ENCODE peak calls at places on chromosomes 2 and 18, in eight cellular contexts. E, M, W, G, H, V, J and S are unnamed samples.

GRCh38 chr18:13558132-13558531 is 168.2 kb downstream of the FAM210A start:
- DNase-seq in G (no peak), M (no peak), W (peak), H (no peak), J (no peak), E (peak), V (peak), S (no peak)

GRCh38 chr18:79245517-79246001 is 150.2 kb upstream of the NFATC1 start:
- DNase-seq in E (peak), G (no peak), H (peak), M (no peak), J (no peak), W (no peak), V (peak), S (no peak)

GRCh38 chr2:46747297-46747818 is 168.2 kb downstream of the MCFD2 start:
- DNase-seq in V (no peak), M (no peak), H (no peak), G (no peak), J (no peak), E (no peak), W (no peak), S (no peak)

GRCh38 chr2:234953116-234954031 is 1.6 kb downstream of the SH3BP4 start:
- DNase-seq in V (peak), W (no peak), J (no peak), G (no peak), E (no peak), M (peak), H (no peak), S (no peak)

GRCh38 chr2:43068730-43069517 is 157.5 kb downstream of the ZFP36L2 start:
- DNase-seq in J (no peak), G (no peak), V (no peak), W (no peak), H (no peak), M (peak), E (peak), S (no peak)

GRCh38 chr18:62621546-62621945 is 93.8 kb upstream of the PHLPP1 start:
- DNase-seq in W (peak), V (peak), G (no peak), J (no peak), M (no peak), H (no peak), E (no peak), S (peak)

GRCh38 chr2:239264838-239265651 is 135.8 kb downstream of the HDAC4 start:
- DNase-seq in M (peak), H (peak), V (peak), J (no peak), W (no peak), G (peak), E (peak), S (no peak)

GRCh38 chr18:36662000-36662399 is 166.8 kb downstream of the TPGS2 start:
- DNase-seq in W (no peak), H (no peak), V (peak), G (no peak), M (no peak), J (no peak), E (peak), S (no peak)

GRCh38 chr2:23941644-23942043 is 1.4 kb downstream of the UBXN2A start:
- DNase-seq in G (no peak), V (no peak), M (no peak), E (no peak), J (no peak), H (no peak), W (no peak), S (no peak)

GRCh38 chr2:99469394-99469793 is 20.4 kb downstream of the REV1 start:
- DNase-seq in G (no peak), H (no peak), W (no peak), M (no peak), E (no peak), V (no peak), J (no peak), S (no peak)

GRCh38 chr2:119449526-119449925 is 17.9 kb downstream of the TMEM37 start:
- DNase-seq in W (no peak), V (no peak), G (no peak), J (no peak), H (no peak), M (peak), E (no peak), S (no peak)

GRCh38 chr2:36597003-36597531 is 901 bp downstream of the FEZ2 start:
- DNase-seq in W (no peak), G (no peak), E (no peak), V (no peak), M (no peak), H (no peak), J (no peak), S (no peak)

GRCh38 chr2:172095146-172095904 is 7.4 kb downstream of the DLX2 start:
- DNase-seq in W (peak), M (peak), E (peak), J (no peak), V (peak), H (peak), G (no peak), S (no peak)

GRCh38 chr2:11410101-11410500 is 55.9 kb downstream of the E2F6 start:
- DNase-seq in M (no peak), G (no peak), V (no peak), E (no peak), W (no peak), J (no peak), H (no peak), S (no peak)

GRCh38 chr2:26579723-26580040 is 61.5 kb downstream of the CIB4 start:
- DNase-seq in E (no peak), M (peak), G (no peak), H (no peak), W (no peak), J (no peak), V (no peak), S (no peak)

GRCh38 chr2:26579025-26579722 is 62.0 kb downstream of the CIB4 start:
- DNase-seq in G (no peak), H (no peak), E (no peak), W (no peak), J (no peak), V (no peak), M (peak), S (no peak)

GRCh38 chr2:26580151-26580550 is 61.0 kb downstream of the CIB4 start:
- DNase-seq in V (no peak), E (no peak), G (no peak), W (no peak), J (no peak), M (peak), H (no peak), S (no peak)

GRCh38 chr2:26577442-26578433 is 63.4 kb downstream of the CIB4 start:
- DNase-seq in M (peak), H (no peak), J (no peak), W (peak), E (peak), G (peak), V (peak), S (no peak)

DNA sequence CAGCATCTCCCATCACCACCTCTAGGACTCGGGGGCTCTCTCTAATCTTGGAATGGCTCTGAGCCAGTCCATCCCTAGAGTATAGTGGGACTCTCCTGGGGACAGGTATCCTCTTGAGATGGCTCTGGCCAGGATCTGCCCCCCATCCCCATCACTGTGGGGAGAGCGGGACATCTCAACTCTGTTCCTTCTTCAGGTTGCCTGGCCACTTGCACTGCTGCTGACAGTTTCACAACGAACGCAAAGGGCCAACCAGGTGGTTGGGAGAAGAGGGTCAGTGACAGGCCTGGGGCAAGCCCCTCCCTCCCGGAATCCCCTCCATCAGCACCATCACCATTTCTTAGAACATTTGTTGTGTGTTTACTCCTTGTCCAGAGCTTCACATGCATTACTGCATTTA is 62.6 kb downstream of the CIB4 start:
- DNase-seq in G (no peak), M (peak), H (no peak), V (no peak), E (no peak), J (no peak), W (no peak), S (no peak)
- H3K4me3 ChIP-seq in G (no peak), M (no peak), H (no peak), V (no peak), E (no peak), J (no peak), W (no peak), S (no peak)

GRCh38 chr2:197208029-197208428 is 102.6 kb downstream of the ANKRD44 start:
- DNase-seq in G (no peak), W (no peak), J (no peak), E (no peak), V (no peak), H (no peak), M (no peak), S (no peak)

GRCh38 chr2:197209742-197210408 is 100.7 kb downstream of the ANKRD44 start:
- DNase-seq in G (peak), H (peak), W (no peak), E (peak), V (no peak), M (no peak), J (no peak), S (no peak)

GRCh38 chr2:197208841-197209240 is 101.7 kb downstream of the ANKRD44 start:
- DNase-seq in M (no peak), J (no peak), E (peak), G (no peak), W (no peak), H (no peak), V (no peak), S (no peak)

GRCh38 chr2:197210450-197210849 is 100.1 kb downstream of the ANKRD44 start:
- DNase-seq in V (no peak), W (no peak), G (no peak), J (no peak), M (no peak), H (no peak), E (no peak), S (no peak)

DNA sequence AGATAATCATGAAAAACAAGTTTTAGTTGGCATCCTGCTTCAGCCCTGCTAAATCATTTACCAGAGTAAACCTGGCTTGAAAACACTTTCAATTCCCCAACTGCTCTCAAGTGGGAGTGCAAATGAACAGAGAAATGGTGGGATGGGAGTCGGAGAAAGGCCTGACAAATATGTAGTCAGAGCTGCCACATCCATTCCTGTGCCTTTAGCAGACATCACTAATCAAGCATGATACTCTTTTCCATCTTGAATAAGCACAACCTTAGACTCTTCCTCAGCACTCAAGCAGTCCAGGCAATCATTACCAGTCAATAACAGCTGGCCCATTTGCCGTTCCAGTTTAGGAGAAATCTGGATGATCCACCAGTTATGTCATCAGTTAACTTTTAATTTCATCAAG is 101.3 kb downstream of the ANKRD44 start:
- DNase-seq in G (no peak), W (no peak), E (no peak), J (no peak), V (no peak), M (no peak), H (no peak), S (no peak)
- H3K4me3 ChIP-seq in G (no peak), W (no peak), E (no peak), J (no peak), V (no peak), M (no peak), H (peak), S (no peak)

DNA sequence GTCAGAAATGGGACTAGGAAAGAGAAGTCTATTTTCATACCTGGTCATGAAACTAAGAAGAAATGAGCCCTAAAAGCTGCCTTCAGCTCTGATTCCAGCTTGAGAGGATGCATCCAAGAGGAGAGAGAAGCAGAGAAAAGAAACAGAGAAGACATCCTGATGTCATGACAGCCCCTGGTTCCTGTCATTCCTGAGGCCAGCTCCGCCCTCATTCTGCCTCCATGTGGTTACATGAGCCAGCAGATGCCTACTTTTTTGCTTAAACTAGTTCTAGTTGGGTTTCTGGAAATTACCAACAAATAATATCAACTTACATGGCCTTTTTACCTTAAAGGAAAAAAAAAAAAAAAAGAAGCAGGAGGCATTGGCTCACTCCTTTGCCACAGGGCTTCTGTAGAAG is 14.1 kb upstream of the ACKR3 start:
- DNase-seq in E (no peak), G (no peak), W (no peak), V (no peak), M (no peak), J (no peak), H (no peak), S (no peak)
- H3K4me3 ChIP-seq in E (no peak), G (no peak), W (no peak), V (no peak), M (no peak), J (no peak), H (no peak), S (no peak)

GRCh38 chr2:170881840-170882239 is 47.2 kb upstream of the GORASP2 start:
- DNase-seq in E (no peak), H (no peak), V (no peak), J (no peak), M (no peak), G (no peak), W (no peak), S (no peak)

GRCh38 chr2:170883683-170884082 is 45.4 kb upstream of the GORASP2 start:
- DNase-seq in M (no peak), H (no peak), V (no peak), G (no peak), E (no peak), W (no peak), J (no peak), S (no peak)

GRCh38 chr2:170882758-170883157 is 46.3 kb upstream of the GORASP2 start:
- DNase-seq in W (no peak), E (no peak), V (no peak), M (no peak), H (no peak), G (no peak), J (no peak), S (no peak)

GRCh38 chr2:170878061-170878460 is 51.0 kb upstream of the GORASP2 start:
- DNase-seq in E (peak), M (no peak), W (no peak), V (peak), J (no peak), H (no peak), G (no peak), S (no peak)

DNA sequence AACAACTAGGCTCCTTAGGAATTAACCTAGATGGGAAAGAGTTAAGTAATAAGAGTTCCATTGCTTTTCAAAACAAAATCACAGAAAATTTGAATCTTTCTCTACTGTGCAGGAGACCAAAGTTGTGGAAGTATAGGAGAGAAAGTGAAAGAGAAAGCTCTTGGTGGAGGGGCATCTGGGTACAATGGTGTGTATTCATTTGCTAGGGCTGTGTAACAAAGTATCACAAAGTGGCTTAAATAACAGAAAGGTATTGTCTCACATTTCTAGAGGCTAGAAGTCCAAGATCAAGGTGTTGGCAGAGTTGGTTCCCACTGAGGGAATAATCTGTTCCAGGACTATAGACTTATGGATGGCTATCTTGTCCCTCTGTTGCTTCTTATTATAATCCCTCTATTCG is 50.5 kb upstream of the GORASP2 start:
- DNase-seq in M (no peak), E (no peak), W (no peak), G (no peak), J (no peak), H (no peak), V (no peak), S (no peak)
- H3K4me3 ChIP-seq in M (no peak), E (no peak), W (no peak), G (no peak), J (no peak), H (no peak), V (no peak), S (no peak)

GRCh38 chr2:127985026-127985734 is 42.7 kb downstream of the SAP130 start:
- DNase-seq in G (no peak), J (no peak), H (no peak), M (no peak), E (no peak), W (no peak), V (no peak), S (no peak)
- H3K4me3 ChIP-seq in G (no peak), J (no peak), H (no peak), M (no peak), E (no peak), W (no peak), V (no peak), S (no peak)

GRCh38 chr2:22879009-22879863 is 505.7 kb upstream of the KLHL29 start:
- DNase-seq in G (no peak), J (no peak), H (no peak), V (no peak), W (no peak), M (no peak), E (no peak), S (no peak)
- H3K4me3 ChIP-seq in G (no peak), J (no peak), H (no peak), V (no peak), W (no peak), M (no peak), E (no peak), S (no peak)

GRCh38 chr18:39841133-39842041 is 2113.6 kb upstream of the PIK3C3 start:
- DNase-seq in E (peak), G (peak), V (peak), H (no peak), J (no peak), W (peak), M (peak), S (no peak)
- H3K4me3 ChIP-seq in E (peak), G (no peak), V (peak), H (no peak), J (no peak), W (peak), M (peak), S (peak)

GRCh38 chr2:9791711-9792110 is 51.6 kb upstream of the TAF1B start:
- DNase-seq in H (no peak), V (no peak), J (no peak), W (no peak), M (no peak), G (no peak), E (no peak), S (no peak)

GRCh38 chr2:9796056-9796792 is 47.0 kb upstream of the TAF1B start:
- DNase-seq in E (no peak), V (no peak), J (no peak), W (no peak), G (no peak), H (no peak), M (no peak), S (no peak)

GRCh38 chr2:9795071-9795470 is 48.2 kb upstream of the TAF1B start:
- DNase-seq in W (no peak), E (no peak), H (no peak), M (no peak), J (no peak), G (no peak), V (no peak), S (no peak)

GRCh38 chr2:9793156-9793917 is 49.9 kb upstream of the TAF1B start:
- DNase-seq in J (no peak), V (no peak), H (no peak), E (no peak), G (no peak), M (no peak), W (no peak), S (no peak)

GRCh38 chr2:9793918-9794717 is 49.2 kb upstream of the TAF1B start:
- DNase-seq in E (no peak), M (no peak), H (no peak), G (no peak), W (no peak), V (no peak), J (no peak), S (no peak)
- H3K4me3 ChIP-seq in E (no peak), M (no peak), H (no peak), G (no peak), W (no peak), V (no peak), J (no peak), S (no peak)